ENCODE peak calls at places on chromosomes 16 and 17, in nine cellular contexts. C is PC-9, D is GM23338, R is ovary, P is fibroblast of the aortic adventitia, L is heart right ventricle, V is A549, K is brain microvascular endothelial cell, U is fibroblast of pulmonary artery. O is an unnamed sample.

GRCh38 chr17:64304512-64304911 is 41.5 kb upstream of the TEX2 start:
- DNase-seq in C (no peak), D (no peak), R (no peak), P (no peak), L (no peak), V (no peak), K (no peak), U (no peak), O (no peak)

GRCh38 chr17:77884967-77885641 is 73.4 kb upstream of the TNRC6C start:
- DNase-seq in C (no peak), D (no peak), R (no peak), P (no peak), L (no peak), V (no peak), K (no peak), U (no peak), O (no peak)

GRCh38 chr17:60901806-60902205 is 224.2 kb downstream of the BCAS3 start:
- DNase-seq in C (no peak), D (no peak), R (no peak), P (peak), L (no peak), V (no peak), K (no peak), U (peak), O (peak)

GRCh38 chr16:19486744-19487325 is 35.1 kb downstream of the GDE1 start:
- DNase-seq in C (no peak), D (no peak), R (no peak), P (no peak), L (no peak), V (peak), K (no peak), U (no peak), O (no peak)

GRCh38 chr16:30700491-30700890 is 1.5 kb downstream of the SRCAP start:
- DNase-seq in C (no peak), D (no peak), R (no peak), P (peak), L (peak), V (no peak), K (peak), U (peak), O (peak)

GRCh38 chr17:60248618-60249516 is 99.1 kb downstream of the CA4 start:
- DNase-seq in C (no peak), D (no peak), R (no peak), P (no peak), L (no peak), V (no peak), K (no peak), U (no peak), O (no peak)

GRCh38 chr16:65319621-65320231 is 197.9 kb upstream of the CDH11 start:
- DNase-seq in C (no peak), D (peak), R (no peak), P (no peak), L (no peak), V (no peak), K (no peak), U (no peak), O (no peak)

GRCh38 chr17:79925242-79925957 is 86.2 kb upstream of the CBX4 start:
- DNase-seq in C (peak), D (peak), R (no peak), P (peak), L (peak), V (peak), K (no peak), U (peak), O (no peak)

GRCh38 chr17:70687421-70687820 is 518.1 kb downstream of the KCNJ2 start:
- DNase-seq in C (peak), D (no peak), R (no peak), P (no peak), L (no peak), V (peak), K (no peak), U (no peak), O (no peak)

GRCh38 chr17:78788451-78788850 is 6.4 kb upstream of the CYTH1 start:
- DNase-seq in C (no peak), D (no peak), R (peak), P (no peak), L (no peak), V (no peak), K (no peak), U (no peak), O (no peak)

GRCh38 chr17:8162232-8162996 is at the start of gene VAMP2:
- DNase-seq in C (no peak), D (peak), R (peak), P (peak), L (peak), V (peak), K (no peak), U (peak), O (peak)

GRCh38 chr17:79843475-79843916 is 4.3 kb upstream of the CBX4 start:
- DNase-seq in C (no peak), D (no peak), R (peak), P (no peak), L (peak), V (no peak), K (no peak), U (no peak), O (no peak)

GRCh38 chr17:16150251-16150859 is 65.0 kb downstream of the NCOR1 start:
- DNase-seq in C (peak), D (no peak), R (no peak), P (peak), L (no peak), V (peak), K (peak), U (peak), O (peak)

GRCh38 chr17:9232591-9233270 is 211.4 kb downstream of the NTN1 start:
- DNase-seq in C (no peak), D (no peak), R (no peak), P (no peak), L (no peak), V (no peak), K (no peak), U (no peak), O (peak)

GRCh38 chr17:6713918-6714271 is 726 bp upstream of the SLC13A5 start:
- DNase-seq in C (no peak), D (peak), R (no peak), P (no peak), L (no peak), V (no peak), K (no peak), U (no peak), O (no peak)
- H3K4me3 ChIP-seq in C (no peak), D (peak), R (no peak), P (no peak), L (peak), V (peak), K (peak), U (peak), O (no peak)

GRCh38 chr17:1966274-1967086 is 58.7 kb downstream of the RTN4RL1 start:
- DNase-seq in C (no peak), D (no peak), R (no peak), P (no peak), L (no peak), V (no peak), K (no peak), U (no peak), O (no peak)
- TF ChIP-seq CTCF in C (no peak), D (no peak), R (no peak), P (no peak), L (no peak), V (no peak), K (no peak), U (no peak), O (no peak)

GRCh38 chr16:24995033-24995432 is 20.1 kb downstream of the ARHGAP17 start:
- DNase-seq in C (no peak), D (no peak), R (no peak), P (no peak), L (no peak), V (no peak), K (no peak), U (no peak), O (no peak)

GRCh38 chr16:24996301-24996700 is 18.9 kb downstream of the ARHGAP17 start:
- DNase-seq in C (no peak), D (no peak), R (no peak), P (peak), L (no peak), V (no peak), K (no peak), U (no peak), O (no peak)

GRCh38 chr16:24995469-24995868 is 19.7 kb downstream of the ARHGAP17 start:
- DNase-seq in C (no peak), D (peak), R (no peak), P (no peak), L (no peak), V (peak), K (no peak), U (no peak), O (no peak)

GRCh38 chr16:24992696-24993095 is 22.5 kb downstream of the ARHGAP17 start:
- DNase-seq in C (no peak), D (no peak), R (no peak), P (no peak), L (no peak), V (no peak), K (no peak), U (no peak), O (no peak)

DNA sequence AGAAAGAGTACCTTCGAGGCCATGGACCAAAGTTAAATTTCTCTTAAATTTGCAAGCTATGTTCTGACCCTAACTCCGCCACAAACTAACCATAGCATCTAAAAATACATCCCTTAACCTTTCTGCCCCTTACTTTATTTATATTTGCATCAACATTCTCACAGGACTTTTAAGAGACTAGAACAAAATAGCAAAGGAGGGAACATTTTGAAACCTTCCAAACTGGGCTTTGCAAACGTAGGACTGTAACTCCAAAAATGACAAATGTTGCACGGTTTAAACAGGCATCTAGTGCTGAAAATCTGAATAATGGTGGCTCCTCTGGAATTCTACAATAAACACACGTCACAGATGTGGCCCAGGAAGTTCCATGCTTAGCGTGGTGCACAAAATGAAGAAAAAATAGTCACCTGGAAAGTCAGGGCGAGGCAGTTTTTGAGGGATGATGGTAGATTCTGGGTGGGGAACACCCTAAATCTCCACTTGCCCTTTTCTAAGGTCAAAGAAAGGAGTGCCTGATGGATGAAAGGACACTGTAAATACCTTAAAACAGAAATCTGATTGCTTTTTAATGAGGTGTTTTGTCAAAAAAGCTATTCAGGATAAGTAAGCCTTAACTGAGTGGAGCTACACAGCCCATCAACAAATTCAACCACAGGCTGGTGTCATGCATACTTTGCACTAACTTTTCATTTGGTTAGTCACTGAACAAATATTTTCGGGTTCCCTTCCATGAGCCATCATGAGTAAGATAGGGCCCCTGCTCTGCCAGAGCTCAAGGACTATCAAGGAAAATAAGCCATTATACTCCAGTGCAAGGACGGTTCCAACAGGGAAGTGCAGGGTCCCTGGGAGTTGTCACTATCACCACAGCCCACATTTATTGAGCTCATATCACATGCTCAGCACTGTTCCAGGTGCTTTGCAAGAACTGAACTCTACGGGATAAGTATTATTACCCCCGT is 21.2 kb downstream of the ARHGAP17 start:
- DNase-seq in C (peak), D (no peak), R (no peak), P (peak), L (no peak), V (peak), K (peak), U (peak), O (peak)
- H3K4me3 ChIP-seq in C (no peak), D (no peak), R (no peak), P (no peak), L (no peak), V (no peak), K (peak), U (no peak), O (no peak)

GRCh38 chr16:85173077-85173980 is 61.1 kb upstream of the CIBAR2 start:
- DNase-seq in C (peak), D (no peak), R (peak), P (peak), L (no peak), V (peak), K (peak), U (peak), O (peak)
- TF ChIP-seq CTCF in C (no peak), D (peak), R (no peak), P (peak), L (no peak), V (no peak), K (peak), U (peak), O (peak)

DNA sequence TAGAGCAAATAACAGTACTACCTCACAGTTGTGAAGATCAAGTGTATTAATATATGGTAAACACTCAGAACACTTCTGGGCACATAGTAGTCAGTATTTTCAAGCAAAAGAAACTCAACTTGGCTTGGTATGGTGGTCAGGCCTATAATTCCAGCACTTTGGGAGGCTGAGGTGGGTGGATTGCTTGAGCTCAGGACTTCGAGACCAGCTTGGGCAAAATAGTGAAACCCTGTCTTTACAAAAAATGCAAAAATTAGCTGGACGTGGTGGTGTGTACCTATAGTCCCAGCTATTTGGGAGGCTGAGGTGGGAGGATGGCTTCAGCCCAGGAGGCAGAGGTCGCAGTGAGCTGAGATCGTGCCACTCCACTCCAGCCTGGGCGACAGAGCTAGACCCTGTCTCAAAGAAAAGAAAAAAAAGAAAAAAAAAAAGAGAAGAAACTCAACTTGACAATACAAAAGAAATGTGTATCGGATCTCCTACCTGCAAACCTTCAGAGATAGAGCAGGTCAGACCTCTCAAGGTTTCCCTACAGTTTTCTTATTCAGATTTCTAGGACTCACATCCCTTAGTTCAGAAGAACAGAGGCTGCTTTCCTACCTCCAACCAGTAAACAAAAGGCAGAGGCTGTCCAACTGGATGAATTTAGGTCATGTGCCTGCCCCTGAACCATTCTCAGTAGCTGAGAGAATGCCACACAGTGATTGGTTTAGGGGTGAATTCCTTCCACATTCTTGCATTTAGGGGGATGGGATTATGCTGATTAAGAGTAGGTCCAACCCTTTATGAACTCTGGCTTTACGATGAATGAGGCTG is 1.7 kb upstream of the KPNA2 start:
- DNase-seq in C (peak), D (peak), R (no peak), P (peak), L (no peak), V (peak), K (peak), U (peak), O (peak)
- H3K4me3 ChIP-seq in C (no peak), D (no peak), R (no peak), P (no peak), L (no peak), V (peak), K (no peak), U (no peak), O (no peak)

GRCh38 chr16:68995011-68995504 is 110.4 kb upstream of the HAS3 start:
- DNase-seq in C (peak), D (peak), R (no peak), P (peak), L (no peak), V (peak), K (peak), U (peak), O (peak)
- TF ChIP-seq CTCF in C (peak), D (peak), R (no peak), P (peak), L (no peak), V (peak), K (peak), U (peak), O (peak)

DNA sequence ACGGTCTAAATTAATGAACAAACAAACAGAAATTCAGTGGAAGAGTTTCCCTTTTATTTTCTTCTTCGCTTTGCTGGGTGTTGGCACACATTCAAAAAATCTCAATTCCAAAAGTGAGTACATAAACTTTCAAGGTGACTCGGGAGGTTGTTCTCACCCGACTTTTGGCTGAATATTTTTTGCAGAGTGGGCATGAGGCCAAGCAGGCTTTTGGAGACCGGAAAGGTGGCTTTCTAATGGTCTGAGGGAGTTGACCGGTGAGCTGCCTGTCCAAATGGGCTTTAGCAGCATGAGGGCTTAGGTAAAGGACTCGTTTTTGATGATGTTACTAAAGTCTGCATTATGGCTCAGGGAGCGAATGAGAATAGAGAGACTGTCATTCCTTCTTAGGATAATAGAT is 318.7 kb downstream of the CPPED1 start:
- DNase-seq in C (no peak), D (no peak), R (no peak), P (no peak), L (no peak), V (no peak), K (no peak), U (no peak), O (no peak)
- H3K4me3 ChIP-seq in C (no peak), D (no peak), R (no peak), P (no peak), L (no peak), V (no peak), K (no peak), U (no peak), O (no peak)